ENCODE peak calls at places on chromosome 1, in five cellular contexts. G is cardiac fibroblast, O is progenitor cell of endocrine pancreas, K is HTR-8/SVneo, S is neuronal stem cell. R is an unnamed sample.

GRCh38 chr1:192235127-192235526 is 76.9 kb downstream of the RGS18 start:
- DNase-seq in G (no peak), O (no peak), K (no peak), S (no peak), R (no peak)

GRCh38 chr1:42933060-42933586 is 25.5 kb downstream of the SLC2A1 start:
- DNase-seq in G (no peak), O (no peak), K (no peak), S (no peak), R (no peak)

GRCh38 chr1:48953617-48954016 is 176.9 kb upstream of the BEND5 start:
- DNase-seq in G (no peak), O (no peak), K (no peak), S (no peak), R (no peak)

GRCh38 chr1:246497331-246497915 is 9.7 kb downstream of the SMYD3 start:
- DNase-seq in G (peak), O (no peak), K (no peak), S (peak), R (no peak)

GRCh38 chr1:226635456-226635941 is 86.9 kb downstream of the STUM start:
- DNase-seq in G (no peak), O (no peak), K (no peak), S (no peak), R (no peak)

GRCh38 chr1:57007472-57007871 is 41.7 kb upstream of the C8B start:
- DNase-seq in G (no peak), O (no peak), K (no peak), S (no peak), R (no peak)

GRCh38 chr1:161020573-161021167 is at the start of gene F11R:
- DNase-seq in G (peak), O (peak), K (no peak), S (peak), R (no peak)

GRCh38 chr1:167099851-167100250 is 6.0 kb downstream of the STYXL2 start:
- DNase-seq in G (no peak), O (no peak), K (no peak), S (no peak), R (no peak)

GRCh38 chr1:3261969-3262579 is 192.4 kb upstream of the ARHGEF16 start:
- DNase-seq in G (no peak), O (no peak), K (no peak), S (no peak), R (no peak)